ENCODE peak calls at places on chromosomes 7 and 10, in eight cellular contexts. N is HCT116; X is BJ; C is AG04450; E is activated T-cell treated with anti-CD3 and anti-CD28 coated beads for 4 hours; D is stimulated activated CD4-positive, alpha-beta T cell treated with anti-CD3 and anti-CD28 coated beads, Interleukin-4, amount 100 ng/mL, for 48 hours; I is AG09309; A is activated B cell treated with CpG ODN at 0.5 μM for 24 hours. T is an unnamed sample.

GRCh38 chr7:49773939-49774458 is 561 bp downstream of the VWC2 start:
- DNase-seq in N (no peak), X (no peak), C (no peak), E (no peak), D (no peak), I (no peak), A (no peak), T (no peak)

GRCh38 chr7:112510032-112510742 is 29.4 kb downstream of the LSMEM1 start:
- DNase-seq in N (no peak), X (peak; percentile 46), C (peak; percentile 30), E (no peak), D (peak; percentile 4), I (peak; percentile 45), A (no peak), T (peak; percentile 67)

GRCh38 chr7:131574741-131575140 is 18.3 kb upstream of the PODXL start:
- DNase-seq in N (no peak), X (no peak), C (no peak), E (no peak), D (no peak), I (peak; percentile 40), A (no peak), T (peak; percentile 42)

GRCh38 chr7:116138202-116138801 is 72.0 kb upstream of the TES start:
- DNase-seq in N (peak; percentile 48), X (peak; percentile 17), C (peak; percentile 57), E (peak; percentile 4), D (no peak), I (peak; percentile 14), A (no peak), T (peak; percentile 21)

GRCh38 chr10:10598297-10598696 is 419.4 kb upstream of the CELF2 start:
- DNase-seq in N (no peak), X (no peak), C (no peak), E (no peak), D (no peak), I (no peak), A (no peak), T (no peak)

GRCh38 chr7:17941171-17941490 is 837 bp upstream of the SNX13 start:
- DNase-seq in N (no peak), X (no peak), C (no peak), E (no peak), D (no peak), I (no peak), A (no peak), T (no peak)

GRCh38 chr10:62851449-62851848 is 35.3 kb upstream of the EGR2 start:
- DNase-seq in N (peak; percentile 12), X (no peak), C (no peak), E (no peak), D (no peak), I (no peak), A (no peak), T (no peak)

GRCh38 chr7:88169717-88170320 is 50.0 kb downstream of the SRI start:
- DNase-seq in N (no peak), X (no peak), C (no peak), E (no peak), D (no peak), I (no peak), A (no peak), T (no peak)

GRCh38 chr7:67589178-67589577 is 592.5 kb downstream of the TYW1 start:
- DNase-seq in N (no peak), X (no peak), C (no peak), E (no peak), D (no peak), I (no peak), A (no peak), T (no peak)

GRCh38 chr7:146961617-146962016 is 845.0 kb downstream of the CNTNAP2 start:
- DNase-seq in N (no peak), X (no peak), C (no peak), E (no peak), D (no peak), I (peak; percentile 52), A (no peak), T (peak; percentile 70)

GRCh38 chr10:42992156-42992956 is 84.5 kb upstream of the RET start:
- DNase-seq in N (no peak), X (no peak), C (no peak), E (no peak), D (no peak), I (no peak), A (no peak), T (no peak)

GRCh38 chr7:157355784-157356511 is 19.1 kb downstream of the DNAJB6 start:
- DNase-seq in N (no peak), X (no peak), C (no peak), E (no peak), D (no peak), I (no peak), A (no peak), T (no peak)

GRCh38 chr10:127405221-127405620 is 143.9 kb upstream of the NPS start:
- DNase-seq in N (no peak), X (peak; percentile 39), C (peak; percentile 41), E (no peak), D (no peak), I (peak; percentile 27), A (no peak), T (peak; percentile 45)

GRCh38 chr10:55374060-55374459 is 573.0 kb upstream of the PCDH15 start:
- DNase-seq in N (no peak), X (no peak), C (no peak), E (no peak), D (no peak), I (no peak), A (no peak), T (no peak)

GRCh38 chr10:35631404-35631803 is 10.7 kb downstream of the FZD8 start:
- DNase-seq in N (no peak), X (no peak), C (no peak), E (no peak), D (no peak), I (no peak), A (no peak), T (no peak)

GRCh38 chr7:15684834-15685233 is 1.6 kb downstream of the MEOX2 start:
- DNase-seq in N (no peak), X (no peak), C (no peak), E (no peak), D (no peak), I (no peak), A (no peak), T (no peak)

GRCh38 chr10:32985781-32986350 is 27.8 kb upstream of the ITGB1 start:
- DNase-seq in N (no peak), X (no peak), C (no peak), E (no peak), D (no peak), I (no peak), A (no peak), T (peak; percentile 75)

GRCh38 chr10:118982366-118982765 is 47.1 kb upstream of the NANOS1 start:
- DNase-seq in N (no peak), X (no peak), C (no peak), E (no peak), D (no peak), I (no peak), A (no peak), T (no peak)

GRCh38 chr10:72273410-72274212 is at the start of gene DDIT4:
- DNase-seq in N (peak; percentile 96), X (peak; percentile 97), C (peak; percentile 99), E (peak; percentile 93), D (peak; percentile 99), I (peak; percentile 98), A (peak; percentile 95), T (peak; percentile 92)

GRCh38 chr7:79647711-79648110 is 194.2 kb upstream of the MAGI2 start:
- DNase-seq in N (no peak), X (no peak), C (no peak), E (no peak), D (no peak), I (no peak), A (no peak), T (no peak)

GRCh38 chr10:72066318-72067284 is 21.8 kb downstream of the SPOCK2 start:
- DNase-seq in N (no peak), X (no peak), C (no peak), E (no peak), D (no peak), I (no peak), A (no peak), T (no peak)

GRCh38 chr10:4240641-4241197 is 455.7 kb upstream of the KLF6 start:
- DNase-seq in N (no peak), X (peak; percentile 68), C (peak; percentile 68), E (no peak), D (no peak), I (peak; percentile 77), A (no peak), T (peak; percentile 72)

GRCh38 chr7:15326044-15326644 is 235.7 kb downstream of the AGMO start:
- DNase-seq in N (peak; percentile 34), X (no peak), C (peak; percentile 3), E (no peak), D (no peak), I (no peak), A (no peak), T (no peak)

GRCh38 chr10:133158756-133159610 is 1.0 kb upstream of the KNDC1 start:
- DNase-seq in N (no peak), X (no peak), C (no peak), E (no peak), D (no peak), I (no peak), A (no peak), T (no peak)

GRCh38 chr10:13659887-13660544 is 73.3 kb downstream of the PRPF18 start:
- DNase-seq in N (no peak), X (peak; percentile 20), C (peak; percentile 21), E (peak; percentile 55), D (peak; percentile 49), I (peak; percentile 48), A (peak; percentile 63), T (peak; percentile 27)

GRCh38 chr10:89798092-89798491 is 96.7 kb downstream of the KIF20B start:
- DNase-seq in N (no peak), X (no peak), C (no peak), E (no peak), D (no peak), I (no peak), A (no peak), T (no peak)

GRCh38 chr10:122475581-122475980 is 14.2 kb downstream of the HTRA1 start:
- DNase-seq in N (no peak), X (no peak), C (no peak), E (no peak), D (no peak), I (no peak), A (no peak), T (no peak)

GRCh38 chr7:99473315-99473596 is 566 bp downstream of the ZNF789 start:
- DNase-seq in N (peak; percentile 48), X (peak; percentile 21), C (peak; percentile 29), E (no peak), D (no peak), I (peak; percentile 17), A (no peak), T (peak; percentile 56)

GRCh38 chr7:26658080-26658697 is 206.2 kb downstream of the SKAP2 start:
- DNase-seq in N (no peak), X (no peak), C (no peak), E (no peak), D (no peak), I (no peak), A (no peak), T (no peak)